ENCODE peak calls at places on chromosomes 12 and 14, in nine cellular contexts. A, P, Y, C, K, R, G, M and N are unnamed samples.

GRCh38 chr14:29846339-29847129 is 81.1 kb downstream of the PRKD1 start:
- DNase-seq in A (no peak), Y (no peak), R (no peak), P (peak; percentile 3), C (peak; percentile 69), K (no peak), M (no peak), G (no peak), N (no peak)

GRCh38 chr12:307406-307805 is 44.8 kb upstream of the SLC6A13 start:
- DNase-seq in C (no peak), R (no peak), K (no peak), M (no peak), A (no peak), P (no peak), Y (no peak), G (no peak), N (no peak)

GRCh38 chr12:107196681-107197080 is 103.3 kb upstream of the CRY1 start:
- DNase-seq in P (no peak), C (peak; percentile 69), R (no peak), A (no peak), K (no peak), Y (peak; percentile 61), M (no peak), G (peak; percentile 63), N (no peak)

GRCh38 chr14:66965831-66966230 is 223.4 kb upstream of the GARIN2 start:
- DNase-seq in R (no peak), C (peak; percentile 43), P (no peak), M (no peak), Y (peak; percentile 3), A (no peak), G (peak; percentile 76), K (no peak), N (no peak)

GRCh38 chr14:50040401-50040775 is 76.0 kb downstream of the VCPKMT start:
- DNase-seq in R (no peak), A (peak; percentile 81), K (peak; percentile 50), M (no peak), P (peak; percentile 90), G (peak; percentile 86), C (peak; percentile 86), Y (peak; percentile 60), N (peak; percentile 33)

GRCh38 chr14:101364503-101365328 is 196.6 kb upstream of the DIO3 start:
- DNase-seq in M (no peak), G (no peak), C (no peak), K (no peak), Y (no peak), A (no peak), P (no peak), R (no peak), N (no peak)

GRCh38 chr12:45730842-45731336 is 1.4 kb downstream of the ARID2 start:
- DNase-seq in M (peak; percentile 33), Y (peak; percentile 47), R (no peak), A (peak; percentile 34), P (peak; percentile 65), C (peak; percentile 39), G (no peak), K (no peak), N (no peak)

GRCh38 chr12:1803736-1804135 is 16.6 kb upstream of the LRTM2 start:
- DNase-seq in P (no peak), Y (no peak), G (no peak), R (no peak), A (no peak), M (no peak), K (peak; percentile 13), C (no peak), N (no peak)

GRCh38 chr14:104184911-104185499 is 46.6 kb downstream of the KIF26A start:
- DNase-seq in R (no peak), A (no peak), P (peak; percentile 85), Y (no peak), C (no peak), K (no peak), G (no peak), M (no peak), N (no peak)

GRCh38 chr12:2681426-2682205 is 113.2 kb upstream of the FKBP4 start:
- DNase-seq in M (no peak), R (no peak), A (no peak), P (no peak), C (no peak), Y (no peak), G (no peak), K (no peak), N (no peak)

GRCh38 chr12:47651368-47652254 is 54.2 kb downstream of the RPAP3 start:
- DNase-seq in Y (peak; percentile 71), G (peak; percentile 66), A (peak; percentile 76), R (peak; percentile 17), P (peak; percentile 80), M (peak; percentile 60), K (peak; percentile 35), C (peak; percentile 66), N (peak; percentile 87)

GRCh38 chr14:50303744-50304471 is 8.1 kb downstream of the L2HGDH start:
- DNase-seq in G (no peak), C (peak; percentile 28), K (no peak), Y (peak; percentile 43), M (no peak), P (no peak), R (no peak), A (no peak), N (peak; percentile 23)

GRCh38 chr14:85131523-85131922 is 398.4 kb upstream of the FLRT2 start:
- DNase-seq in R (no peak), G (no peak), A (no peak), K (no peak), M (peak; percentile 27), Y (no peak), C (no peak), P (no peak), N (no peak)

GRCh38 chr14:103121846-103122577 is 1.2 kb upstream of the TNFAIP2 start:
- DNase-seq in K (no peak), P (peak; percentile 89), Y (peak; percentile 94), A (peak; percentile 89), R (no peak), C (peak; percentile 53), M (peak; percentile 96), G (peak; percentile 63), N (peak; percentile 84)

GRCh38 chr12:26762185-26762584 is 70.8 kb downstream of the ITPR2 start:
- DNase-seq in R (no peak), Y (no peak), A (no peak), G (no peak), M (no peak), K (no peak), P (no peak), C (no peak), N (no peak)

GRCh38 chr14:57486767-57487379 is 6.8 kb downstream of the CCDC198 start:
- DNase-seq in P (peak; percentile 60), A (peak; percentile 60), R (no peak), Y (peak; percentile 57), K (no peak), M (peak; percentile 68), C (peak; percentile 41), G (peak; percentile 42), N (peak; percentile 82)

GRCh38 chr12:51592034-51592705 is 1.1 kb downstream of the SCN8A start:
- DNase-seq in C (peak; percentile 79), P (no peak), Y (peak; percentile 59), G (peak; percentile 91), A (peak; percentile 37), M (no peak), R (no peak), K (no peak), N (peak; percentile 11)

GRCh38 chr14:20434701-20435453 is 1.1 kb downstream of the KLHL33 start:
- DNase-seq in A (no peak), C (no peak), P (no peak), R (no peak), M (no peak), K (no peak), Y (peak; percentile 30), G (no peak), N (no peak)

GRCh38 chr12:4745249-4745648 is 25.0 kb downstream of the GALNT8 start:
- DNase-seq in C (no peak), K (no peak), G (no peak), R (no peak), P (no peak), A (no peak), M (no peak), Y (no peak), N (no peak)

GRCh38 chr14:94009767-94010166 is 12.7 kb downstream of the CCDC197 start:
- DNase-seq in G (no peak), M (no peak), Y (peak; percentile 64), P (no peak), A (peak; percentile 35), C (peak; percentile 63), R (no peak), K (no peak), N (no peak)

GRCh38 chr12:120155072-120155471 is 38.5 kb upstream of the RAB35 start:
- DNase-seq in M (no peak), G (no peak), R (no peak), P (no peak), K (no peak), Y (no peak), A (no peak), C (no peak), N (no peak)

GRCh38 chr12:401235-402126 is at the start of gene CCDC77:
- DNase-seq in G (peak; percentile 93), K (peak; percentile 94), M (no peak), A (peak; percentile 95), C (peak; percentile 88), P (peak; percentile 94), R (peak; percentile 85), Y (peak; percentile 91), N (peak; percentile 97)

GRCh38 chr12:43306066-43306465 is 245.9 kb downstream of the ADAMTS20 start:
- DNase-seq in R (no peak), A (no peak), C (peak; percentile 99), P (peak; percentile 67), G (peak; percentile 94), K (no peak), Y (peak; percentile 91), M (no peak), N (no peak)

GRCh38 chr12:104938371-104938770 is 19.7 kb downstream of the SLC41A2 start:
- DNase-seq in P (no peak), Y (no peak), K (no peak), C (peak; percentile 30), A (no peak), G (peak; percentile 30), R (no peak), M (no peak), N (no peak)

GRCh38 chr14:23351681-23352505 is 794 bp downstream of the SLC22A17 start:
- DNase-seq in R (no peak), K (no peak), G (peak; percentile 10), C (no peak), A (no peak), Y (no peak), M (no peak), P (no peak), N (no peak)

GRCh38 chr12:86662464-86662863 is 406.3 kb upstream of the MGAT4C start:
- DNase-seq in G (no peak), M (no peak), C (no peak), R (no peak), K (no peak), P (no peak), A (no peak), Y (no peak), N (no peak)

GRCh38 chr12:84079621-84080020 is 833.0 kb downstream of the SLC6A15 start:
- DNase-seq in R (no peak), P (no peak), A (no peak), K (no peak), M (no peak), G (peak; percentile 46), Y (no peak), C (peak; percentile 13), N (no peak)

GRCh38 chr14:105931808-105932483 is 405.6 kb downstream of the TMEM121 start:
- DNase-seq in R (no peak), C (no peak), Y (no peak), M (no peak), G (no peak), A (peak; percentile 25), P (no peak), K (peak; percentile 14), N (no peak)

GRCh38 chr12:57190037-57190436 is 26.6 kb upstream of the NXPH4 start:
- DNase-seq in G (no peak), A (no peak), R (no peak), C (no peak), K (no peak), P (peak; percentile 47), Y (peak; percentile 53), M (no peak), N (peak; percentile 77)

GRCh38 chr12:122895290-122895689 is 634 bp downstream of the VPS37B start:
- DNase-seq in K (no peak), P (peak; percentile 38), C (no peak), R (no peak), G (no peak), M (no peak), A (no peak), Y (no peak), N (no peak)

GRCh38 chr12:9404469-9405260 is 196.5 kb upstream of the PZP start:
- DNase-seq in P (no peak), M (no peak), G (no peak), K (no peak), R (no peak), C (no peak), A (no peak), Y (no peak), N (no peak)